ENCODE peak calls at places on chromosomes 5 and 9, in six cellular contexts. Y, K, R, A, W and S are unnamed samples.

GRCh38 chr5:112878760-112879159 is 17.7 kb downstream of the SRP19 start:
- DNase-seq in W (no peak), R (no peak), A (no peak), Y (no peak), K (peak; percentile 78), S (peak; percentile 56)

GRCh38 chr9:129242971-129243561 is 65.0 kb upstream of the IER5L start:
- DNase-seq in W (no peak), Y (peak; percentile 21), A (no peak), R (peak; percentile 68), K (no peak), S (no peak)

GRCh38 chr5:126918624-126918957 is 111.8 kb downstream of the MARCHF3 start:
- DNase-seq in W (no peak), K (peak; percentile 57), A (no peak), R (no peak), Y (no peak), S (peak; percentile 25)

GRCh38 chr9:129351058-129351641 is 173.1 kb upstream of the IER5L start:
- DNase-seq in K (no peak), A (peak; percentile 89), W (peak; percentile 83), R (peak; percentile 36), Y (no peak), S (no peak)

GRCh38 chr5:142977363-142978051 is 207.3 kb downstream of the ARHGAP26 start:
- DNase-seq in A (no peak), R (peak; percentile 53), W (no peak), Y (no peak), K (peak; percentile 88), S (peak; percentile 93)

GRCh38 chr5:68562308-68562707 is 346.8 kb downstream of the PIK3R1 start:
- DNase-seq in Y (no peak), A (peak; percentile 25), W (no peak), R (peak; percentile 81), K (peak; percentile 34), S (peak; percentile 68)

GRCh38 chr5:135442387-135443256 is 4.5 kb downstream of the DCANP1 start:
- DNase-seq in R (no peak), K (no peak), Y (no peak), A (peak; percentile 29), W (peak; percentile 16), S (no peak)

GRCh38 chr5:140298183-140298601 is 4.7 kb downstream of the PFDN1 start:
- DNase-seq in Y (no peak), W (no peak), K (peak; percentile 66), A (no peak), R (peak; percentile 16), S (no peak)

GRCh38 chr9:4138781-4139180 is 161.1 kb downstream of the GLIS3 start:
- DNase-seq in W (no peak), R (no peak), A (no peak), Y (no peak), K (no peak), S (no peak)

GRCh38 chr5:73638344-73639095 is 12.5 kb downstream of the ARHGEF28 start:
- DNase-seq in R (peak; percentile 61), K (peak; percentile 71), W (no peak), A (no peak), Y (no peak), S (peak; percentile 52)

GRCh38 chr5:154850255-154851062 is at the start of gene FAXDC2:
- DNase-seq in W (peak; percentile 81), A (peak; percentile 75), K (peak; percentile 44), R (peak; percentile 88), Y (peak; percentile 81), S (peak; percentile 77)

GRCh38 chr5:67267522-67268232 is 71.1 kb upstream of the CD180 start:
- DNase-seq in A (peak; percentile 24), Y (peak; percentile 68), K (peak; percentile 30), W (no peak), R (no peak), S (no peak)

GRCh38 chr9:115653231-115653630 is 500.4 kb upstream of the PAPPA start:
- DNase-seq in A (no peak), W (no peak), K (no peak), Y (no peak), R (peak; percentile 88), S (no peak)

GRCh38 chr9:35914307-35914807 is 5.1 kb downstream of the SPAAR start:
- DNase-seq in R (peak; percentile 21), K (peak; percentile 18), W (peak; percentile 72), Y (peak; percentile 84), A (peak; percentile 74), S (no peak)

GRCh38 chr5:170525450-170526211 is 21.8 kb downstream of the KCNIP1 start:
- DNase-seq in Y (no peak), W (no peak), A (no peak), R (no peak), K (no peak), S (no peak)

GRCh38 chr9:112348257-112348992 is 15.0 kb upstream of the PTBP3 start:
- DNase-seq in K (peak; percentile 59), W (peak; percentile 64), R (peak; percentile 77), A (peak; percentile 47), Y (peak; percentile 80), S (peak; percentile 47)

GRCh38 chr5:82183828-82184227 is 94.3 kb downstream of the RPS23 start:
- DNase-seq in Y (no peak), R (peak; percentile 56), A (no peak), W (no peak), K (peak; percentile 99), S (peak; percentile 80)

DNA sequence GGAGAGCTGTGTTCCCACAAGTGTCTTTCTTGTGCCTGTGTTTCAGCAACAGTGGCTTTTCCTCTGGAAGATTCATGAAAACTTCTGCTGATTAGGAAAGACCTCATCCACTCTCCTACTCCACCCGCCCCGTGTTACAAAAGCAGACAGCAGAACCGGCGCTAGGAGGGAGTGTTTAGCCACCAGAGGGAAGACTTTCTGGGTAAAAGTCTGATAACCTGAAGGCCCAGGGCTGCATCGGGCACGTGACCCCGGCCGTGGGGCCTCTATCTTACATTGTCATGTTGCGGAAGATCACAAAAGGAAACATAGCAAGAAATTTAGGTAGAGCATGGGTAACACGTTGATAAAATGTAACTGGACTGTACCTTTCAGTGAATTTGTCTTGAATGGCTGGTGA is 32.0 kb upstream of the DMRT2 start:
- DNase-seq in K (peak; percentile 59), A (no peak), Y (no peak), W (peak; percentile 58), R (no peak), S (peak; percentile 34)
- TF ChIP-seq CTCF in K (peak; percentile 67), A (no peak), Y (peak; percentile 51), W (peak; percentile 69), R (peak; percentile 29), S (no peak)

GRCh38 chr9:95344735-95345134 is 27.2 kb upstream of the FANCC start:
- DNase-seq in W (no peak), R (no peak), A (no peak), K (no peak), Y (no peak), S (no peak)

GRCh38 chr9:95343725-95344287 is 26.3 kb upstream of the FANCC start:
- DNase-seq in R (no peak), Y (no peak), K (no peak), A (no peak), W (no peak), S (no peak)

GRCh38 chr9:95338243-95338642 is 20.7 kb upstream of the FANCC start:
- DNase-seq in A (no peak), W (no peak), R (no peak), K (no peak), Y (no peak), S (no peak)

GRCh38 chr9:95342571-95342970 is 25.1 kb upstream of the FANCC start:
- DNase-seq in K (no peak), R (no peak), W (no peak), Y (no peak), A (no peak), S (no peak)

GRCh38 chr9:95341262-95342011 is 23.9 kb upstream of the FANCC start:
- DNase-seq in R (peak; percentile 65), W (peak; percentile 50), Y (no peak), K (peak; percentile 13), A (peak; percentile 27), S (peak; percentile 31)
- TF ChIP-seq CTCF in R (peak; percentile 35), W (peak; percentile 46), Y (peak; percentile 50), K (peak; percentile 9), A (peak; percentile 31), S (no peak)

GRCh38 chr9:78970375-78970774 is 601.4 kb upstream of the TLE4 start:
- DNase-seq in Y (no peak), R (no peak), W (no peak), K (no peak), A (no peak), S (no peak)

GRCh38 chr9:78971505-78971904 is 600.3 kb upstream of the TLE4 start:
- DNase-seq in A (no peak), K (no peak), R (no peak), W (no peak), Y (no peak), S (no peak)

GRCh38 chr9:78973906-78974305 is 597.9 kb upstream of the TLE4 start:
- DNase-seq in K (peak; percentile 95), R (peak; percentile 4), Y (no peak), A (no peak), W (no peak), S (peak; percentile 76)

GRCh38 chr9:78967557-78968212 is 604.1 kb upstream of the TLE4 start:
- DNase-seq in Y (no peak), R (no peak), W (no peak), A (no peak), K (peak; percentile 71), S (no peak)

GRCh38 chr9:78972303-78973002 is 599.3 kb upstream of the TLE4 start:
- DNase-seq in Y (no peak), A (no peak), W (no peak), K (no peak), R (no peak), S (no peak)
- TF ChIP-seq CTCF in Y (no peak), A (no peak), W (no peak), K (no peak), R (no peak), S (no peak)

GRCh38 chr9:121199921-121200320 is 1.7 kb downstream of the RAB14 start:
- DNase-seq in W (no peak), A (no peak), K (no peak), Y (no peak), R (no peak), S (no peak)

GRCh38 chr9:121200346-121200745 is 1.3 kb downstream of the RAB14 start:
- DNase-seq in Y (no peak), A (no peak), W (no peak), K (no peak), R (no peak), S (no peak)

GRCh38 chr9:121204121-121204520 is 2.5 kb upstream of the RAB14 start:
- DNase-seq in W (no peak), A (no peak), Y (no peak), K (no peak), R (no peak), S (no peak)

GRCh38 chr9:121201045-121201737 is 478 bp downstream of the RAB14 start:
- DNase-seq in K (peak; percentile 27), R (no peak), W (no peak), A (peak; percentile 75), Y (peak; percentile 53), S (peak; percentile 50)

DNA sequence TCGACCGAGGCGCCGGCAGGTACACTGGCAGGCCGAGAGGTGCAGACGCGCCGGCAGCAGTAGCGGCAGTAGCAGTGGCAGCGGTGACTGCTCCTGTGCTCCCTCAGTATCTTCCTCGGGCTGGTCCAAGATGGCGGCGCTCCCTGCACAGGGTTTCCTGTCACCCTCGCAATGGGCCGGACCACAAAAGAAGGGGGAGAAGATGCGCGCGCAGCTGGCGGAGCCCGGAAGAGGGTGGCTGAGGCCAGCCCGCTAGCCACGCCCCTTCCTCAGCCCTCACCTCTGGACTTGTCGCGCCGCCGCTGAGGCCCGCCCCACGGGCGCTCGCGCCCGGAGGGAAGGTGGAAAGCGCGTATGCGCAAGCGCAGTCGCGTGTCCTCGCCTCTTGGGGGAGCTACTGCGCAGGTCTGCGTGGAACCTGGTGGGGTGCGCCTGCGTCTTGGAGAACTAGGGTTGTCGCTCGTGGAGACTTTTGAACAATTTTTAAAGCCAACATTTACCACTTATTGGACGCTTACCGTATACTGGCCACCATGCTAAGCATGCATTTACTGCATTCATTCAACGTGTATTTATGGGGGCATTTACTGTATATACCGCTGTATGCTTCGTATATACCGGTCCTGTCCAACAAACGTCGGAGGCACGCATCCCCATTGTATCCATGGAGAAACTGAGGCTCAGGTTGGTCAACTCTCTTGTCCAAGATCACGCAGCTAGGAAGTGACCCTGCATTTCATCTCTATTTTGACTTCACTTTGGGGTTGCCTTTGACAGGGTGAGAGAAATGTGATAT is at the start of gene RAB14:
- DNase-seq in Y (peak; percentile 100), W (peak; percentile 98), R (peak; percentile 97), K (peak; percentile 98), A (peak; percentile 99), S (peak; percentile 98)
- TF ChIP-seq CTCF in Y (peak; percentile 74), W (peak; percentile 47), R (peak; percentile 53), K (peak; percentile 59), A (peak; percentile 53), S (peak; percentile 47)